ENCODE peak calls at places on chromosome 18, in eight cellular contexts. I is HEK293T; C is CD8-positive, alpha-beta memory T cell; S is GM13977; W is HTR-8/SVneo; G is stimulated activated naive B cell treated with anti-CD40 and anti-IgM and Interleukin-4, amounts not matched to agents 10 μg/mL and 1 μg/mL and 100 μg/mL, for 72 hours; U is NCI-H1092; K is LoVo. H is an unnamed sample.

GRCh38 chr18:59719533-59720325 is 22.5 kb upstream of the CCBE1 start:
- DNase-seq in G (no peak), U (no peak), K (no peak), W (no peak), C (no peak), S (no peak), I (no peak), H (no peak)

GRCh38 chr18:41771971-41772370 is 183.1 kb upstream of the PIK3C3 start:
- DNase-seq in W (no peak), G (no peak), K (no peak), I (no peak), C (no peak), S (no peak), U (no peak), H (no peak)

GRCh38 chr18:30439174-30439573 is 603.4 kb downstream of the DSC3 start:
- DNase-seq in U (no peak), G (no peak), S (no peak), W (no peak), K (no peak), C (no peak), I (no peak), H (no peak)

GRCh38 chr18:73742959-73743358 is 404.7 kb downstream of the FBXO15 start:
- DNase-seq in C (no peak), S (no peak), W (no peak), U (no peak), I (no peak), K (no peak), G (no peak), H (no peak)

GRCh38 chr18:23291456-23292205 is 156.3 kb downstream of the CABLES1 start:
- DNase-seq in K (no peak), C (no peak), S (no peak), W (no peak), U (no peak), G (no peak), I (no peak), H (no peak)

GRCh38 chr18:50286391-50287027 is 983 bp downstream of the CXXC1 start:
- DNase-seq in W (peak; percentile 19), U (no peak), S (no peak), K (peak; percentile 18), I (no peak), C (peak; percentile 58), G (no peak), H (no peak)

GRCh38 chr18:25726278-25726677 is 364.1 kb downstream of the SS18 start:
- DNase-seq in W (no peak), U (no peak), S (no peak), G (no peak), I (no peak), C (no peak), K (no peak), H (no peak)

GRCh38 chr18:78246588-78246987 is 733.0 kb upstream of the SALL3 start:
- DNase-seq in S (no peak), K (no peak), I (no peak), W (no peak), G (no peak), U (no peak), C (no peak), H (no peak)

GRCh38 chr18:77899972-77900754 is 650.5 kb downstream of the GALR1 start:
- DNase-seq in K (no peak), S (peak; percentile 77), W (no peak), U (peak; percentile 77), I (no peak), C (peak; percentile 68), G (peak; percentile 50), H (peak; percentile 25)

GRCh38 chr18:57837917-57838548 is 34.9 kb upstream of the ATP8B1 start:
- DNase-seq in K (no peak), C (no peak), U (no peak), I (no peak), G (peak; percentile 77), S (peak; percentile 33), W (no peak), H (peak; percentile 16)

GRCh38 chr18:24488824-24489493 is 28.5 kb downstream of the HRH4 start:
- DNase-seq in I (peak; percentile 52), C (no peak), G (no peak), K (peak; percentile 31), U (peak; percentile 21), W (peak; percentile 30), S (peak; percentile 57), H (peak; percentile 66)

GRCh38 chr18:28407681-28408080 is 230.8 kb upstream of the CDH2 start:
- DNase-seq in S (no peak), I (no peak), G (no peak), C (no peak), U (no peak), W (no peak), K (no peak), H (no peak)

GRCh38 chr18:394276-394996 is 106.1 kb downstream of the COLEC12 start:
- DNase-seq in G (no peak), W (no peak), I (no peak), C (no peak), S (no peak), K (no peak), U (no peak), H (no peak)

GRCh38 chr18:5993938-5994337 is 98.6 kb upstream of the TMEM200C start:
- DNase-seq in G (no peak), I (no peak), S (no peak), W (no peak), U (no peak), C (no peak), K (no peak), H (no peak)

GRCh38 chr18:22847392-22847791 is 85.7 kb upstream of the RBBP8 start:
- DNase-seq in K (no peak), G (no peak), U (no peak), C (no peak), W (no peak), I (no peak), S (no peak), H (no peak)

GRCh38 chr18:3083776-3084175 is 70.8 kb upstream of the LPIN2 start:
- DNase-seq in K (no peak), W (no peak), S (no peak), I (no peak), G (no peak), C (no peak), U (no peak), H (no peak)

GRCh38 chr18:77608807-77609206 is 359.2 kb downstream of the GALR1 start:
- DNase-seq in I (no peak), W (no peak), C (no peak), S (no peak), U (no peak), K (no peak), G (no peak), H (no peak)

GRCh38 chr18:45084207-45084606 is 403.5 kb downstream of the SETBP1 start:
- DNase-seq in U (no peak), W (no peak), K (no peak), C (no peak), S (no peak), I (no peak), G (no peak), H (no peak)

GRCh38 chr18:80022613-80023012 is 11.6 kb upstream of the RBFA start:
- DNase-seq in U (no peak), W (no peak), I (peak; percentile 16), C (no peak), G (no peak), K (no peak), S (no peak), H (peak; percentile 14)

GRCh38 chr18:31632356-31632755 is 40.7 kb downstream of the TTR start:
- DNase-seq in U (no peak), W (no peak), S (no peak), G (no peak), C (no peak), I (no peak), K (no peak), H (no peak)

GRCh38 chr18:61589053-61589723 is 256.0 kb downstream of the CDH20 start:
- DNase-seq in G (no peak), C (no peak), S (no peak), U (no peak), I (no peak), W (no peak), K (no peak), H (no peak)

GRCh38 chr18:42925036-42925435 is 190.4 kb downstream of the RIT2 start:
- DNase-seq in G (no peak), K (no peak), W (no peak), U (no peak), C (no peak), S (no peak), I (no peak), H (no peak)

GRCh38 chr18:77754475-77755044 is 504.9 kb downstream of the GALR1 start:
- DNase-seq in W (no peak), U (no peak), I (no peak), G (no peak), C (no peak), K (no peak), S (no peak), H (no peak)

GRCh38 chr18:8791171-8791651 is 85.9 kb downstream of the MTCL1 start:
- DNase-seq in U (no peak), K (no peak), G (no peak), C (no peak), W (peak; percentile 31), S (no peak), I (no peak), H (no peak)

GRCh38 chr18:75456277-75456676 is 28.8 kb upstream of the SMIM21 start:
- DNase-seq in U (no peak), S (no peak), K (no peak), W (no peak), C (no peak), I (no peak), G (no peak), H (no peak)

GRCh38 chr18:7572837-7573236 is 5.7 kb downstream of the PTPRM start:
- DNase-seq in K (no peak), C (no peak), S (no peak), U (no peak), W (no peak), G (no peak), I (no peak), H (peak; percentile 41)

GRCh38 chr18:75455249-75456183 is 28.0 kb upstream of the SMIM21 start:
- DNase-seq in U (no peak), W (no peak), C (no peak), S (peak; percentile 19), I (no peak), K (no peak), G (no peak), H (no peak)

GRCh38 chr18:54679318-54680149 is 88.5 kb downstream of the DYNAP start:
- DNase-seq in S (peak; percentile 52), I (peak; percentile 27), U (peak; percentile 1), C (no peak), W (peak; percentile 37), K (peak; percentile 56), G (no peak), H (peak; percentile 53)

GRCh38 chr18:32478317-32478716 is 7.6 kb upstream of the GAREM1 start:
- DNase-seq in S (no peak), G (no peak), U (no peak), C (no peak), K (no peak), W (no peak), I (no peak), H (peak; percentile 39)

H was measured in MM.1S.